ENCODE peak calls at places on chromosomes 11 and 22, in four cellular contexts. O is astrocyte, B is ovary, L is IMR-90. S is an unnamed sample. For H3K36me3 and H3K27me3, the result is how much of the 10 kb centered on the place peaks cover.

GRCh38 chr11:110797453-110797852 is 85.2 kb upstream of the ARHGAP20 start:
- DNase-seq in O (peak), B (no peak), L (peak), S (no peak)

GRCh38 chr11:19774329-19774728 is 61.7 kb downstream of the NAV2 start:
- DNase-seq in O (no peak), B (no peak), L (no peak), S (no peak)

GRCh38 chr11:79762271-79762935 is 321.6 kb upstream of the TENM4 start:
- DNase-seq in O (no peak), B (no peak), L (peak), S (no peak)

GRCh38 chr11:111566324-111566723 is 25.8 kb downstream of the LAYN start:
- DNase-seq in O (no peak), B (no peak), L (no peak), S (no peak)

GRCh38 chr11:33197915-33198727 is 36.8 kb upstream of the CSTF3 start:
- DNase-seq in O (no peak), B (no peak), L (no peak), S (no peak)

GRCh38 chr11:66619080-66619554 is 2.7 kb downstream of the RBM14 start:
- DNase-seq in O (peak), B (no peak), L (peak), S (peak)

GRCh38 chr11:40271361-40271760 is 1188.1 kb downstream of the LRRC4C start:
- DNase-seq in O (peak), B (no peak), L (no peak), S (no peak)

GRCh38 chr11:116545912-116546311 is 226.9 kb downstream of the BUD13 start:
- DNase-seq in O (no peak), B (no peak), L (no peak), S (no peak)

GRCh38 chr11:91997178-91997577 is 227.4 kb upstream of the FAT3 start:
- DNase-seq in O (no peak), B (no peak), L (no peak), S (no peak)

GRCh38 chr11:100712618-100713017 is 25.5 kb downstream of the ARHGAP42 start:
- DNase-seq in O (no peak), B (no peak), L (no peak), S (no peak)

GRCh38 chr11:76394411-76394810 is 13.3 kb downstream of the GVQW3 start:
- DNase-seq in O (no peak), B (no peak), L (no peak), S (no peak)

GRCh38 chr11:35862666-35863065 is 81.2 kb upstream of the LDLRAD3 start:
- DNase-seq in O (no peak), B (no peak), L (no peak), S (no peak)

GRCh38 chr11:102293873-102294601 is 23.2 kb upstream of the BIRC3 start:
- DNase-seq in O (no peak), B (no peak), L (peak), S (no peak)

GRCh38 chr11:121589946-121590537 is 137.3 kb upstream of the SORL1-AS1 start:
- DNase-seq in O (no peak), B (no peak), L (no peak), S (no peak)

GRCh38 chr11:4926607-4927006 is 2.5 kb upstream of the OR51G1 start:
- DNase-seq in O (no peak), B (no peak), L (peak), S (no peak)

GRCh38 chr11:36447947-36448346 is 62.1 kb downstream of the TRAF6 start:
- DNase-seq in O (no peak), B (no peak), L (no peak), S (no peak)

GRCh38 chr11:105046898-105047579 is 1.9 kb upstream of the CARD16 start:
- DNase-seq in O (peak), B (peak), L (peak), S (peak)

GRCh38 chr11:35260342-35260985 is 121.5 kb downstream of the CD44 start:
- DNase-seq in O (peak), B (no peak), L (peak), S (peak)

GRCh38 chr11:18836415-18836814 is 44.8 kb upstream of the PTPN5 start:
- DNase-seq in O (no peak), B (no peak), L (no peak), S (no peak)

GRCh38 chr11:66639066-66639813 is 737 bp downstream of the RBM4 start:
- DNase-seq in O (peak), B (no peak), L (peak), S (no peak)

GRCh38 chr11:12001152-12001551 is 7.3 kb downstream of the DKK3 start:
- DNase-seq in O (no peak), B (no peak), L (no peak), S (no peak)

GRCh38 chr11:16081756-16082531 is 274.4 kb downstream of the SOX6 start:
- DNase-seq in O (no peak), B (no peak), L (no peak), S (no peak)

GRCh38 chr22:32502346-32502745 is 27.7 kb downstream of the FBXO7 start:
- DNase-seq in O (no peak), B (no peak), L (no peak), S (no peak)

GRCh38 chr11:35964846-35965245 is 21.0 kb downstream of the LDLRAD3 start:
- DNase-seq in O (no peak), B (no peak), L (no peak), S (no peak)

GRCh38 chr11:125903753-125904659 is at the start of gene DDX25:
- DNase-seq in O (no peak), B (peak), L (no peak), S (no peak)

GRCh38 chr11:17504330-17505107 is 27.9 kb upstream of the ABCC8 start:
- DNase-seq in O (peak), B (peak), L (peak), S (no peak)

GRCh38 chr11:74639533-74639932 is 47.2 kb downstream of the POLD3 start:
- DNase-seq in O (no peak), B (no peak), L (no peak), S (no peak)

GRCh38 chr11:126304457-126305072 is 705 bp downstream of the DCPS start:
- DNase-seq in O (no peak), B (no peak), L (no peak), S (no peak)

GRCh38 chr11:65316979-65317786 is 2.5 kb downstream of the CDC42EP2 start:
- DNase-seq in O (peak), B (peak), L (peak), S (no peak)

GRCh38 chr22:29979645-29980303 is 96.8 kb downstream of the MTMR3 start:
- DNase-seq in O (peak), B (no peak), L (no peak), S (peak)

GRCh38 chr11:16960250-16960649 is 54.0 kb downstream of the PLEKHA7 start:
- DNase-seq in O (no peak), B (no peak), L (no peak), S (no peak)

GRCh38 chr11:65487467-65488272 is 11.2 kb upstream of the MALAT1 start:
- DNase-seq in O (peak), B (peak), L (peak), S (peak)

GRCh38 chr11:78645226-78646202 is 70.8 kb upstream of the NARS2 start:
- DNase-seq in O (peak), B (peak), L (peak), S (no peak)

GRCh38 chr22:39405346-39406085 is 5.9 kb downstream of the TAB1 start:
- DNase-seq in O (peak), B (peak), L (peak), S (no peak)

GRCh38 chr22:22942511-22943329 is 55.1 kb downstream of the IGLL5 start:
- DNase-seq in O (peak), B (peak), L (peak), S (no peak)

GRCh38 chr22:22941831-22942510 is 54.4 kb downstream of the IGLL5 start:
- DNase-seq in O (no peak), B (peak), L (no peak), S (no peak)

GRCh38 chr22:22945195-22945594 is 57.6 kb downstream of the IGLL5 start:
- DNase-seq in O (no peak), B (peak), L (no peak), S (no peak)

GRCh38 chr22:22944268-22944985 is 56.8 kb downstream of the IGLL5 start:
- DNase-seq in O (no peak), B (peak), L (no peak), S (no peak)

GRCh38 chr22:22943521-22944267 is 56.1 kb downstream of the IGLL5 start:
- DNase-seq in O (no peak), B (no peak), L (no peak), S (no peak)
- TF ChIP-seq CTCF in O (no peak), B (no peak), L (no peak), S (no peak)

DNA sequence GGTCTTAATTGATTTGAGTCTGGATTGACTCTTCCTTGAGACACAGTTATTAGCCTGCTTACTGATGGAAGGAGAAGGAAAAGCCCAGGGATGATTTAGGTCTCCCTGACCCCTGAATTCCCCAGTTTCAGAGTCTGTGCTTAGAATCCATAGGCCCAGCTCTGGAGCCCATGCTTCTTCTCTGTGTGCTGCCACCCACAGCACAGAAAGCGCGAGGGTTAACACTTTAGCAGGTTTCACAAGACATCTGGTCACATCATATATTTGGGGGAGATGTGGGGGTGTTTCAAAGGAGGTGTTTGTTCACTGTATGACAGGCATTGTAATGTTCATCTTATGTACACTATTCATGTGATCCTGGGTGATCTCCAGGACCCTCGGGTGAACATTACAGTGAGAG is 107.0 kb downstream of the PPP6R3 start:
- DNase-seq in O (no peak), B (no peak), L (no peak), S (no peak)
- H3K36me3 ChIP-seq in O (under half), B (under half), L (under half), S (under half)

DNA sequence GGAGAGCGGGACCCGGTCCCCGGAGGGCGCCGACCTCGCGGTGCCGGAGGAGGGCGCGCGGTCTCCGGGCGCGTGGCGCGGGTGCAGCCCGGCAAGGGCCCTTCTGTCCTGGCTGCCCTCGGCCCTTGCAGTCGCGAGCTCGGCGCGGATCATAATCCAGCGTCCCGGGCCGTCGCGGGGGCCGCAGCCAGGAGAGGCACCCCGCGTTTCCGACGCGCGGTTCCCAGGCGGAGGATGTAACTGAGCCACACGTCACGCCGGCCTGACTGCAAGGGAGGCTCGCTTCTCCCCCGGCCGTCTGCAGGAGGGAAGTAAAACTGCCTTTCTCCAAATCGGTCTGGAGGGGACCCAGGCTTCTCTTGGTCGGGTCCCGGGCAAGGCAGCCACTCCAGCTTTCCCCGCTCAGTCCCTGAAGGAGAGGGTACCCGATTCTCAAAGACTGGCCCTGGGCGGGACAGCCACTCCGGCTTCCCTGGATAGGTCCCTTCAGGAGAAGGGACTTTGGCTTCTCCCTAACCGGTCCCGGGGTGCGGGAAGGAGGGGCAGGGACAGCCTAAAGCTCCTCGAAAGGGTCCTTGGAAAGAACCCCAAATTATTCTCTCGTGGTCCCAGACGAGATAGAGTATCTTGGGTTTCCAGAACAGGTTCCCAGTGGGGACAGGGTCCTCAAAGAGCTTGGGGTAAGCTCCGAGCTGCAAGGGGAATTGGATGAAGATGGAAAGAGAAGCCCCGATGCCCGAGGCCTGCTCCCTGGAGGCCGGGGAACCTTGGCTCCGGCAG is 836 bp downstream of the SPON1 start:
- DNase-seq in O (peak), B (peak), L (peak), S (no peak)
- H3K27me3 ChIP-seq in O (half or more), B (under half), L (half or more), S (under half)

DNA sequence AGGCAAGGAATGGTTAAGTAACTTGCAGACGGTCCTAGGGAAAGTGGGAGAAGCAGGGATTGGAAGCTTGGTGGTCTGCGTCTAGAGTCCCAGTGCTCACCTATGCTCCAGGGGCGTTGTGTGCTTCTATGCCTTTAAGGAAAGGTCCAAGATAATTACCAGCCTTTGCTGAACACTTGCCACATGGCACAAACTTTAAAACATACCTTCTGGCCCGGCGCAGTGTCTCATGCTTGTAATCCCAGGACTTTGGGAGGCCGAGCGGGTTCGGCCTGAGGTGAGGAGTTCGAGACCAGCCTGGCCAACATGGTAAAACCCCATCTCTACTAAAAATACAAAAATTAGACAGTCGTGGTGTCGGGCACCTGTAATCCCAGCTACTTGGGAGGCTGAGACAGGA is 2.3 kb downstream of the POLDIP3 start:
- DNase-seq in O (no peak), B (no peak), L (no peak), S (no peak)
- TF ChIP-seq CTCF in O (no peak), B (no peak), L (no peak), S (no peak)

DNA sequence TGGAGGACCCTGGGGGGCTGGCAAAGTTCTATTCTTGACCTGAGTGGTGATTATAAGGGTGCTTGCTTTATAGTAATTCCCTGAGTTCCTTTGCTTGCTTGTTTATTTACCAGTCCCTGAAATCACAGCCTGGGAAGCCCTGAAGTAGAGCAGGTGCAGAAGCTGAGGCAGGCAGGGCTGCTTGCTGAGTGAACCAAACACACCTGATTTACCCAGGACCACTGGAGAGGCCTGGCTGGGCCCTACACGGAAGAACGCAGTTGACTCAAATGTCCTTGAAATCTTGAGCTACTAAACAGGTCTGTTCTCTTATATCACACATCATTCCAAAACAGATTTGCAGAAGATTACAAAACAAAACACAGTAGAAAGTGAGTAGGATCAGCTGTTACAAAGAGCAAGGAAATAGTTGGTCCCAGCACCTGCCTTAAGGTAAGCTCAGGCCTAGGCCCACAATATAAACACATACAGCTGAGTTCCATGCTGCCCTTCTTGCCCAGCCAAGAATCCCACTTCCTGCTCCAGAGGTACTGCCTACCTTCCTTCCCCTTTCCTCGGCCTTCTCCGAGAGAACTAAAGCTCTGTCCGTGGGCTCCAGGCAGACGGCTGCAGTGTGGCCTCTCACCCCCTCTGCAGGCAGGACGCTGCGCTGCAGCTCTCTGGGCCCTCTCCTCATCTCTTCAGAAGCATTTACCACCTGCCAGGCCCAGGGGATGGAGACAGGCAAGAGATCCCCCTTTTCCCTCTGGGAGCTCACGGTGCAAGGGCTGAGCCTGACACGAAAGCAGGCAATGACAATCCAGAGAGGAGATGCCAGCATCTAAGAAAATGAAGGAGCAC is 46.1 kb upstream of the SCUBE2 start:
- DNase-seq in O (peak), B (peak), L (peak), S (no peak)
- H3K36me3 ChIP-seq in O (under half), B (under half), L (under half), S (under half)

DNA sequence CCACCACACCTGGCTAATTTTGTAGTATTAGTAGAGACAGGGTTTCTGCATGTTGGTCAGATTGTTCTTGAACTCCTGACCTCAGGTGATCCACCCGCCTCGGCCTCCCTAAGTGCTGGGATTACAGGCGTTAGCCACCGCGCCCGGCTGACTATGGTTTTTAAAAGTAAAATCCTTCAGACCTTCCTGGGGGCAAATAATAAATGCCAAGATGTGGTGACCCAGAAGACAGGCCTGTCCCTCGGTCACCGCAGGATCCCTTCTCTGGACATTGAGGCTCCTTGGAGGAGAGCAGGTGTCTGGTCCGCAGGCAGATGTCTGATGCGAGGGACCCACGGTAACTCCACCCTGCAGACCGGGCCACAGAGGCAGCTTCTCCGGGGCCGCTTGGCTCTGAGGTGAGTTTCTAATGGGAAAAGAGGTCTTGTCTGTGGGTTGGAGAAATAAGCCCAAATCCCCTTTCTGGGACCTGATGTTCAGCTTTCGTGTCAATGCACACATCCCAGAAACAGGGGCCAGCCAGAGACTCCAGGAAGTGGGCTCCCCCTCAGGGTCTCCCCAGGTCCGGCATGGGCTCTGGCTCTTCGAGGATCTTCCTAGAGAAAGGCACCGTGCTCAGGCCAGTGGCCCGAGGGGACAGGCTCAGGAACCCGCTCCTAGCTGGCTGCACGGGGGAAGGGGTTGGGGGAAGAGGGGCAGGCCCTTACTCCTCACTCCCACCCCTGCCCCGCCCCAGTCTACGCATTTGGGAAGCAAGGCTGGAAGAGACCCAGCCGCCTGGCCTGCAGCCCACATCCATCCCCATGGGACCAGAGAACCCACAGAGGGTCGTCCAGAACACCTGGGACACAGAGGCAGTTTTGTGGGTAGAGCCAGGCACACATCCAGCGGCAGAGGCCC is 100.6 kb downstream of the WNT7B start:
- DNase-seq in O (no peak), B (peak), L (no peak), S (no peak)
- H3K27me3 ChIP-seq in O (under half), B (under half), L (half or more), S (under half)

DNA sequence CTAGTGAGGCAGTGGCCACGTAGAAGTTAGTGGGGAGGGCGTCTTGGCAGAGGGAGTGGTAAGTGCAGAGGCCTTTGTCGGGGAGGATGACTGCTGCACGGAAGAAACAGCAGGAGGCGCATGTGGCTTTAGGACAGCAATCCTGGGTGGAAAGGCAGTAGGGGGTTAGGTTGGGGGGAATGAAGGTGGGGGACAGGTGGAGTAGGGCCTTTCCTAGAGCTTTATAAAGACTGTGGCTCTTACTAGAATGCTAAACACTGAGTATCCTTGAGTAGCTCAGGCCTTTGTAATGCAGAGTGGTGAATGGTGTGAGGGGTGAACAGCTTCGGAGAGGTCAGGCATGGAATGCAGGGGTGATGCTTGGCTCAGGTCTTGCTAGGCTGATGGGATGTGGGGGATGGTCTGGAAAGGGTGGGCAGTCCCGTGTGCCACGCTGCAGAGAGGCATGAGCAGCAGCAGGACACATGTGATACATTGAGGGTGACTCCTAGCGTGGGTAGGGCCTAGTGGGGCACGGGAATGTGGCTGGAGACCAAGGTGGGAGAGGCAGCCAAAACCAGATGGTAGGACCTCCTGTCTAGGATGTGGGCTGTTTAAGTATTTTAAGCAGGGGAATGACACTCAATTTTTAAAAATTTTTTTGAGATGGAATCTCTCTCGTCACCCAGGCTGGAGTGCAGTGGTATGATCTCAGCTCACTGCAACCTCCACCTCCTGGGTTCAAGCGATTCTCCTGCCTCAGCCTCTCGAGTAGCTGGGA is 19.2 kb downstream of the AP2A2 start:
- DNase-seq in O (peak), B (no peak), L (peak), S (no peak)
- TF ChIP-seq CTCF in O (no peak), B (no peak), L (peak), S (peak)